ENCODE peak calls at places on chromosomes 12 and 14, in ten cellular contexts. F is heart left ventricle; Z is A549; A is psoas muscle; J is right atrium auricular region; E is ovary; H is left ventricle myocardium inferior; R is CD4-positive, alpha-beta T cell; D is aorta; W is adrenal gland. B is an unnamed sample.

GRCh38 chr12:8065991-8066594 is at the start of gene C3AR1:
- DNase-seq in H (no peak), R (peak; percentile 20), A (no peak), E (no peak), J (no peak), W (no peak), Z (no peak), D (no peak), F (no peak), B (no peak)

GRCh38 chr12:120012067-120012621 is 23.1 kb downstream of the BICDL1 start:
- DNase-seq in D (no peak), W (no peak), R (peak; percentile 27), H (no peak), A (no peak), E (no peak), J (no peak), Z (peak; percentile 78), F (no peak), B (no peak)

GRCh38 chr12:67758119-67758873 is 109.8 kb downstream of the DYRK2 start:
- DNase-seq in D (no peak), J (no peak), R (no peak), F (no peak), H (no peak), A (no peak), Z (no peak), E (no peak), W (no peak), B (no peak)

GRCh38 chr14:101732128-101732527 is 29.4 kb upstream of the PPP2R5C start:
- DNase-seq in D (no peak), R (no peak), Z (no peak), J (no peak), E (no peak), W (no peak), F (no peak), A (no peak), H (no peak), B (no peak)

GRCh38 chr12:113065126-113066007 is 8.8 kb downstream of the DTX1 start:
- DNase-seq in E (no peak), A (no peak), J (no peak), D (no peak), H (no peak), Z (no peak), R (no peak), W (no peak), F (no peak), B (no peak)

GRCh38 chr14:67515386-67516079 is 17.6 kb upstream of the PLEKHH1 start:
- DNase-seq in R (peak; percentile 45), J (no peak), F (peak; percentile 72), E (peak; percentile 33), H (no peak), W (peak; percentile 31), D (peak; percentile 44), A (no peak), Z (no peak), B (no peak)

GRCh38 chr14:67186789-67187188 is 2.5 kb upstream of the GARIN2 start:
- DNase-seq in A (no peak), Z (no peak), H (no peak), D (no peak), E (no peak), J (no peak), W (no peak), R (no peak), F (no peak), B (no peak)

GRCh38 chr12:78887008-78887407 is 22.4 kb downstream of the SYT1 start:
- DNase-seq in W (no peak), F (no peak), D (no peak), R (no peak), Z (peak; percentile 87), E (no peak), J (no peak), H (no peak), A (no peak), B (no peak)

GRCh38 chr12:3987571-3987970 is 114.4 kb upstream of the PARP11 start:
- DNase-seq in F (no peak), H (no peak), R (no peak), D (no peak), J (no peak), W (no peak), Z (no peak), A (no peak), E (no peak), B (no peak)

GRCh38 chr14:64423987-64424386 is 35.8 kb downstream of the MTHFD1 start:
- DNase-seq in A (no peak), D (no peak), E (no peak), H (no peak), W (no peak), F (no peak), Z (no peak), R (no peak), J (no peak), B (no peak)

GRCh38 chr14:81990312-81990761 is 456.7 kb upstream of the SEL1L start:
- DNase-seq in J (peak; percentile 63), R (no peak), W (peak; percentile 32), E (no peak), H (no peak), D (no peak), Z (peak; percentile 52), F (no peak), A (no peak), B (peak; percentile 1)

GRCh38 chr12:55607821-55608602 is 28.7 kb upstream of the OR10P1 start:
- DNase-seq in A (no peak), R (no peak), H (no peak), F (no peak), D (no peak), J (no peak), Z (no peak), W (no peak), E (no peak), B (no peak)

GRCh38 chr12:49133590-49133989 is 2.4 kb upstream of the TUBA1B start:
- DNase-seq in E (no peak), J (no peak), R (no peak), H (no peak), Z (no peak), F (no peak), D (no peak), A (no peak), W (no peak), B (no peak)
- H3K27ac ChIP-seq in E (no peak overlapping the region), J (peak overlapping the region; percentile 97), R (no peak overlapping the region), H (peak overlapping the region; percentile 100), Z (no peak overlapping the region), F (peak overlapping the region; percentile 100), D (no peak overlapping the region), A (no peak overlapping the region), W (no peak overlapping the region), B (no peak overlapping the region)

DNA sequence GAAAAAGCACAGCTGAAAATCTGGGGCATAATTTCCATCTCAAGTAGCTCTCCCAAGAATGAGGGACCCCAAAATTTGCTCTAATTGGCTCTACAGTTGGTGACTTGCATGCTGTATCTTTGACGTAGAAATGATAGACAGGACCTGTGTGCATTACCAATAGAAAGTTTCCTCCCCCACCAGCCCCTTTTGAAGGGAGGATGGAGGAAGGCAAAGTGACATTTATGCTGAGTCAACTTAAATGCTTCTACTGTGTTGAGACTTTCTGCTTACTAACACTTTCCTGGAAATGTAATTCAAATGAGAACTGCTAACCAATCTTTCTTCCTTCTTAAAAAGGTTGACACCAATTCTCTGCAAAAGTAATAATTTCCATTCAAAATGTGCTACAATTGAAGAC is 31.9 kb downstream of the TSPAN8 start:
- DNase-seq in Z (no peak), A (no peak), H (no peak), E (no peak), W (no peak), D (no peak), F (no peak), R (no peak), J (no peak), B (no peak)
- H3K27ac ChIP-seq in Z (no peak overlapping the region), A (no peak overlapping the region), H (no peak overlapping the region), E (no peak overlapping the region), W (no peak overlapping the region), D (no peak overlapping the region), F (no peak overlapping the region), R (no peak overlapping the region), J (no peak overlapping the region), B (no peak overlapping the region)

GRCh38 chr12:50689437-50689836 is 74.5 kb upstream of the ATF1 start:
- DNase-seq in F (no peak), H (no peak), Z (no peak), D (no peak), E (no peak), R (no peak), J (no peak), A (no peak), W (no peak), B (no peak)
- H3K27ac ChIP-seq in F (no peak overlapping the region), H (no peak overlapping the region), Z (no peak overlapping the region), D (no peak overlapping the region), E (no peak overlapping the region), R (no peak overlapping the region), J (no peak overlapping the region), A (no peak overlapping the region), W (no peak overlapping the region), B (no peak overlapping the region)

GRCh38 chr14:24910408-24910986 is 139.4 kb downstream of the STXBP6 start:
- DNase-seq in E (no peak), D (no peak), H (no peak), F (no peak), Z (no peak), W (no peak), R (no peak), J (no peak), A (no peak), B (no peak)

GRCh38 chr14:24909523-24910302 is 140.2 kb downstream of the STXBP6 start:
- DNase-seq in F (no peak), D (no peak), J (no peak), R (no peak), H (no peak), W (no peak), Z (no peak), A (no peak), E (no peak), B (no peak)

GRCh38 chr14:24913026-24913425 is 136.9 kb downstream of the STXBP6 start:
- DNase-seq in F (no peak), D (no peak), W (no peak), E (no peak), J (no peak), A (no peak), Z (no peak), H (no peak), R (no peak), B (no peak)

GRCh38 chr14:24913746-24914145 is 136.2 kb downstream of the STXBP6 start:
- DNase-seq in E (no peak), W (no peak), D (no peak), A (no peak), R (no peak), H (no peak), J (no peak), F (no peak), Z (no peak), B (no peak)

DNA sequence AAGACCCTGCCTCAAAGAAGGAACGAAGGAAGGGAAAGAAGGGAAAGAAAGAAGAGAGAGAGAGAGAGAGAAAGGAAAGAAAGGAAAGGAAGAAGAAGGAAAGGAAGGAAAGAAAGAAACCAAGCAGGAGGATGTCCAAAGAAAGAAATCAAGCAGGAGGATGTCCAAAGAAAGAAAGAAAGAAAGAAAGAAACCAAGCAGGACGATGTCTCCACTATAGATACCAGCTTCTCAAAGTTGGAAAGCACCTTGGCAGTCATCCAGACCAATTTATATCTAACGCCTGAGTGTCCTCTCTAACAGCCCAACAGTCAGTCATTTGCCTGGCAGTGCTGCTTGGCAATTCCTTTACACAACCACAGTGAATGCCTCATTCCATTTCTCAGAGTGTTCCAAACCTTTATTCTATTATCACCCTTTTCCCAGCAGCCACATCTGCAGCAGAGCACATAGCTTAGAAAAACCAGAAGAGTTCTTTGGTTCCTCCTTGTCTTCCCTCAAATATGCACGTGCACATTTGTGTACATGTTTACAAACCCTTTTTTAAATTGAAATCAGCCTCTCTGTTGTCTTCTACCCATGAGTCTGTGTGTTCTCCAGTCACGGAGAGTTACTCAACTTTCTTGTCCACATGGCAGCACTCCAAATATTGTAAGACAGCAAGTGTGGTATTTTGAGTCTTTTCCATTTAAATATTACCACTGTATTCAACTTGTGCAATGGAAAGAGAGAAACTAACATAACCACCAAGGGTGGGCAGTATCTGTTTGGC is 138.4 kb downstream of the STXBP6 start:
- DNase-seq in A (no peak), E (no peak), J (no peak), W (no peak), F (no peak), H (no peak), Z (peak; percentile 4), R (no peak), D (no peak), B (no peak)
- H3K27ac ChIP-seq in A (no peak overlapping the region), E (no peak overlapping the region), J (no peak overlapping the region), W (no peak overlapping the region), F (no peak overlapping the region), H (peak overlapping the region; percentile 39), Z (no peak overlapping the region), R (no peak overlapping the region), D (no peak overlapping the region), B (no peak overlapping the region)

B was measured in AG04450.